ENCODE peak calls at places on chromosome 12, in five cellular contexts. C is spleen, R is ovary, A is iPS DF 6.9, G is aorta. N is an unnamed sample. For H3K9me3, the result is how much of the 10 kb centered on the place peaks cover.

GRCh38 chr12:45259732-45260480 is 44.0 kb downstream of the ANO6 start:
- DNase-seq in A (no peak), C (no peak), R (no peak), G (no peak), N (no peak)

GRCh38 chr12:69442894-69443293 is 27.3 kb upstream of the FRS2 start:
- DNase-seq in G (no peak), C (no peak), A (no peak), R (no peak), N (no peak)

GRCh38 chr12:49941556-49942511 is 8.7 kb upstream of the AQP2 start:
- DNase-seq in R (no peak), A (no peak), G (peak), C (peak), N (no peak)

GRCh38 chr12:5014269-5014668 is 29.4 kb upstream of the KCNA5 start:
- DNase-seq in A (no peak), C (no peak), R (no peak), G (no peak), N (no peak)

GRCh38 chr12:7433276-7433822 is 10.6 kb downstream of the CD163L1 start:
- DNase-seq in G (no peak), R (no peak), C (no peak), A (no peak), N (no peak)

GRCh38 chr12:26833692-26834168 is 736 bp upstream of the ITPR2 start:
- DNase-seq in C (peak), R (peak), G (peak), A (peak), N (peak)

GRCh38 chr12:52007158-52007921 is 594 bp downstream of the TAMALIN start:
- DNase-seq in C (peak), G (peak), A (no peak), R (peak), N (peak)

GRCh38 chr12:12439636-12440035 is 82.8 kb downstream of the BORCS5 start:
- DNase-seq in C (no peak), G (no peak), A (no peak), R (no peak), N (no peak)

GRCh38 chr12:104693493-104693892 is 236.7 kb downstream of the CHST11 start:
- DNase-seq in R (no peak), G (peak), C (no peak), A (no peak), N (no peak)

GRCh38 chr12:57898308-57898970 is 42.9 kb upstream of the ATP23 start:
- DNase-seq in C (no peak), G (peak), R (no peak), A (no peak), N (no peak)

DNA sequence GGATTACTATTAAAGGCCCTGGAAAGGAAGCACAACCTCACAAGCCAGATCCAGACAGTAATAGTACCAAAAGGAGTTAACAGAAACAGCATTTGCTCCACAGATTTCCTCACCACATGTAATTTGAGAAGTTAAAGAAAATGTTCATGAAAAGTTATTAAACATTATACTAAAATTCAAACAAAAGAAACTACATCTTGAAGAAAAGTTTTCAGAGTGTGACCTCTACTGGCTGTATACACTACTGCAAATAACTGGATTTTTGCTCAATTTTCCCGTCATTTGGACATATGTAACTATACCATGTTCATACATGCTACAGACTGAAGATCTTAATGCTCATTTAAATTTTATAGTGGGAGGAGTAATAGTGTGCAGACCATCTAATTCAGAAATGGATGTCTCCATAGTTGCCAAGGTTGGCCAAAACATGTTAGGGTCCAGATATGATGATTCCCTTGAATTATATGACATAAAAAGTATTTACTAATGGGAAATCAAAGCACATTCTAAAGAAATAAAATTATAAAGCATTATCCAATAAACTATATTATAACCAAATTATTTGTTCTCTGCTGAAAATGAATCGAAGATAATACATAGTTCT is 5.6 kb downstream of the KRR1 start:
- DNase-seq in C (no peak), A (no peak), G (no peak), R (no peak), N (no peak)
- H3K27ac ChIP-seq in C (no peak), A (no peak), G (no peak), R (no peak), N (no peak)

DNA sequence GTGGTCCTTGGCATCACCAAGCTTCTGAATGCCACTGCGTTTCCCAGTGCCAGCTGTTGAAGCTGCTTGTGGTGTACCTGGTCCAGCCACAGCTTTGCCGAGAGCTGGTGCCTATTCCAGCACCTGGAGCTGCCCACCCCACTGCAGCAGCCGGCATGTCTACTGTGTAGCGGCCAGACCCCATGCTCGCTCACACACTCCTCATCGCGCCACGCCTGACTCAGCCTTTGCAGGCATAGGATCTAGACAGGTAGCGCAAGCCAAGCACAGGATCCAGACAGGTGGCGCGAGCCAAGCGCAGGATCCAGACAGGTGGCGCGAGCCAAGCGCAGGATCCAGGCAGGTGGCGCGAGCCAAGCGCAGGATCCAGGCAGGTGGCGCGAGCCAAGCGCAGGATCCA is 11.6 kb upstream of the ZNF605 start:
- DNase-seq in G (no peak), C (no peak), A (no peak), R (no peak), N (no peak)
- H3K9me3 ChIP-seq in G (under half), C (under half), A (under half), R (under half), N (under half)

GRCh38 chr12:82350161-82350560 is 8.0 kb downstream of the CCDC59 start:
- DNase-seq in C (no peak), R (no peak), G (no peak), A (no peak), N (no peak)
- H3K27ac ChIP-seq in C (no peak), R (no peak), G (no peak), A (no peak), N (no peak)

GRCh38 chr12:133063556-133063955 is 17.2 kb upstream of the ZNF140 start:
- DNase-seq in A (no peak), R (no peak), G (no peak), C (no peak), N (no peak)

GRCh38 chr12:133058203-133059125 is 21.2 kb downstream of the ZNF84 start:
- DNase-seq in G (no peak), A (no peak), R (no peak), C (no peak), N (no peak)

GRCh38 chr12:133057446-133057845 is 20.1 kb downstream of the ZNF84 start:
- DNase-seq in G (no peak), C (no peak), A (no peak), R (no peak), N (no peak)

GRCh38 chr12:133061954-133062353 is 18.8 kb upstream of the ZNF140 start:
- DNase-seq in R (no peak), G (no peak), C (no peak), A (no peak), N (no peak)
- H3K9me3 ChIP-seq in R (under half), G (under half), C (half or more), A (under half), N (half or more)

DNA sequence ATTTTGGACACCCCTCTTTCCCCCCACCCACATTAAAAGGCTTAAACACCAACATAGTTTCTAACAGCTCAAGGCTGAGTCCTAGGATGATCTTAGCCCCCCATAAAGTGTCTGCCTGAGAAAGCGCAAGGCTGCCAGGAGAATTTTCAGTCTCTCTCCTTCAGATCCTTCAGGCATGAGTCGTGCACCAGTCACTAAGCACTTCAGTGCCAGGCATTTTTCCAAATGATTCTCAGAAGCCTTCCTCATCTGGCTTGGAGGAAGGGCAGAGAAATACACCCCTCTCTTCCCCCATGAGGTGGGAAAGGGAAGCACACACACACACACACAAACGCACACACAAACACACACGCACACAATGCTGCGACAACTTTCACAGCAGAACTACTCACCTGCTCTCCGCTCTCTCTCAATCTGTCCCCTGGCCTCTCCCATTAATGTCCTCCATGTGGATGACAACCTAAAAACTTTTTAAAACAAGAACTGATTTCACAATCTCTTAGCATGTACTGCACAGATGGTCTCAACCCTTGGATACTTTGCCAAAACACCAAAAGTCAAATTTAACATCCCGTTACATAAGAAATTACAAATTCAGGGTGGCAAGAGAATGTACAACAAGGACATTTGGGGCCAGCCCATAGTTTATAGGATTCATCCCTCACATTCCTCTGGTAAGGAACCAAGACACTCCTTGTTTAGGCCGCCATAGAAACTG is 49.8 kb downstream of the CKAP4 start:
- DNase-seq in R (no peak), A (no peak), G (no peak), C (no peak), N (no peak)
- H3K27ac ChIP-seq in R (peak), A (no peak), G (no peak), C (no peak), N (no peak)

GRCh38 chr12:19477071-19477470 is 37.8 kb downstream of the AEBP2 start:
- DNase-seq in R (no peak), A (no peak), C (no peak), G (no peak), N (no peak)
- H3K9me3 ChIP-seq in R (under half), A (under half), C (under half), G (under half), N (under half)

DNA sequence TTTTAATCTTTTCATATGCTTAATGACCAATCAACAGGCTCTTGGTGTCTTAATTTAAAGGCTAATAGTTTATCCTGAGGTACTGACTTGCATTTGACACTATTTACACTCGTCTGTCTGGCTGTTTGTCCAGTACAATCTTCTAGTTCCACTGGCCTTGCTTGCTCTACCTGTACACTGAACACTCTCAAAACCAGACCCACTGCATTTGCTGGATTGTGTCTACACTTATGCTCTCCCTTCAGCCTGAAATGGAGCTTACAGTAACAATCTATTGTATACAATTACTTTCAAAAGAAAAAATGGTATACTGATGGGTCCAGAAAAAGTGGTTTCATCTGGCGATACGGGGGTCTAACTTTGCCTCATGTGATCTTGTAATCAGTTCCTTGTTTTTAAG is 2.3 kb upstream of the ACSS3 start:
- DNase-seq in G (no peak), R (no peak), C (no peak), A (no peak), N (no peak)
- H3K27ac ChIP-seq in G (no peak), R (peak), C (no peak), A (no peak), N (no peak)

GRCh38 chr12:42695490-42695995 is 106.0 kb upstream of the PRICKLE1 start:
- DNase-seq in C (no peak), G (no peak), A (no peak), R (no peak), N (no peak)
- H3K9me3 ChIP-seq in C (under half), G (under half), A (under half), R (under half), N (under half)

DNA sequence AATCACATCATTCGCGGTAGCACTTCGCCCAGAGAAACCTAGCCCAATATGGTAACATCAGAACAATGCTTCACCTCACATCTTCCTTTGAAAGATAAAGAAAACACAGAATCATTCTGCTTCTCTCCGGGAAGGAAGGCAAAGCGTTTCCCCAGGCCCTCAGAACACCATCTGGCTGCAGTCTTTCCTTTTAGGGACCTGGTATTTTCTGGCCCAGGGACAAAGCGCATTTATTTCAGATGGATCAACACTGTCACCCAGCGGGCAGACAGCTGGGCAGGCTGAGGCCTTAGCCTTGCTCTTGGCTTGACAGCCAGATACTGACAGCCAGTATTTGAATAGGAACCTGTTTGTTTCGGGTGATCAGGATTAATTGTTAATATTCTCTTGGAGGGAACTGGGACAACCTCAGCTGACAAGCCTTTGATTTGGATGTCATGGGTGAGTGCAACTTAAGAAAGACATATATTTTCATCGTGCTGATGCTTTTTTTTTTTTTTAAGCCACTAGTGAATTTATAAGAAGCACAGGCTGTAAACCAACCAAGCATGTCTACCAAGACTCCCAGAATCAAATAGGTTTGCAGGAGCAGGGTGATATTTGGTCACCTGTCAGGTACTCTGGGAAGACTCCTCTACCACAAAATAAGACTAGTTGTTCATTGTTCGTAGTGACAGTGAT is 118.9 kb downstream of the VEZT start:
- DNase-seq in G (peak), R (peak), C (no peak), A (peak), N (peak)
- H3K27ac ChIP-seq in G (peak), R (no peak), C (no peak), A (no peak), N (peak)